ENCODE peak calls at places on chromosomes 5 and 9, in ten cellular contexts. One of them, this sample, is unnamed.

GRCh38 chr9:34611811-34612787 is at the start of gene RPP25L:
- DNase-seq in RPMI7951: peak
- DNase-seq in memory B cell: peak
- DNase-seq in stromal cell of bone marrow: peak
- DNase-seq in tibial artery: peak
- DNase-seq in ELF-1: peak
- DNase-seq in germinal center: peak
- DNase-seq in T-cell: peak
- DNase-seq in ovary: peak
- DNase-seq in right atrium auricular region: peak
- DNase-seq in this sample: peak

GRCh38 chr5:82820958-82821880 is 256.0 kb downstream of the TMEM167A start:
- DNase-seq in ovary: no peak
- DNase-seq in stromal cell of bone marrow: no peak
- DNase-seq in germinal center: peak
- DNase-seq in T-cell: no peak
- DNase-seq in memory B cell: no peak
- DNase-seq in RPMI7951: no peak
- DNase-seq in ELF-1: no peak
- DNase-seq in right atrium auricular region: no peak
- DNase-seq in tibial artery: no peak
- DNase-seq in this sample: no peak

GRCh38 chr5:169411016-169411788 is 110.3 kb upstream of the SLIT3 start:
- DNase-seq in ovary: no peak
- DNase-seq in RPMI7951: no peak
- DNase-seq in tibial artery: no peak
- DNase-seq in germinal center: no peak
- DNase-seq in right atrium auricular region: no peak
- DNase-seq in T-cell: no peak
- DNase-seq in ELF-1: no peak
- DNase-seq in memory B cell: no peak
- DNase-seq in stromal cell of bone marrow: no peak
- DNase-seq in this sample: no peak

GRCh38 chr9:138028596-138028995 is 151.0 kb downstream of the CACNA1B start:
- DNase-seq in stromal cell of bone marrow: no peak
- DNase-seq in right atrium auricular region: no peak
- DNase-seq in ovary: no peak
- DNase-seq in germinal center: no peak
- DNase-seq in tibial artery: no peak
- DNase-seq in RPMI7951: no peak
- DNase-seq in T-cell: no peak
- DNase-seq in ELF-1: no peak
- DNase-seq in memory B cell: no peak
- DNase-seq in this sample: no peak

GRCh38 chr9:6873862-6874261 is 116.1 kb downstream of the KDM4C start:
- DNase-seq in right atrium auricular region: no peak
- DNase-seq in ovary: no peak
- DNase-seq in RPMI7951: peak
- DNase-seq in germinal center: no peak
- DNase-seq in ELF-1: no peak
- DNase-seq in stromal cell of bone marrow: peak
- DNase-seq in T-cell: no peak
- DNase-seq in tibial artery: no peak
- DNase-seq in memory B cell: no peak
- DNase-seq in this sample: peak

GRCh38 chr5:147818290-147818689 is 13.2 kb downstream of the SPINK1 start:
- DNase-seq in memory B cell: no peak
- DNase-seq in germinal center: no peak
- DNase-seq in RPMI7951: no peak
- DNase-seq in stromal cell of bone marrow: no peak
- DNase-seq in ELF-1: no peak
- DNase-seq in ovary: no peak
- DNase-seq in right atrium auricular region: no peak
- DNase-seq in tibial artery: no peak
- DNase-seq in T-cell: no peak
- DNase-seq in this sample: no peak

GRCh38 chr5:83554133-83554532 is 82.6 kb downstream of the VCAN start:
- DNase-seq in germinal center: no peak
- DNase-seq in memory B cell: no peak
- DNase-seq in tibial artery: no peak
- DNase-seq in RPMI7951: no peak
- DNase-seq in ovary: no peak
- DNase-seq in ELF-1: no peak
- DNase-seq in right atrium auricular region: no peak
- DNase-seq in stromal cell of bone marrow: no peak
- DNase-seq in T-cell: no peak
- DNase-seq in this sample: no peak

GRCh38 chr5:35651002-35651756 is 33.5 kb downstream of the SPEF2 start:
- DNase-seq in germinal center: no peak
- DNase-seq in T-cell: peak
- DNase-seq in tibial artery: no peak
- DNase-seq in ELF-1: peak
- DNase-seq in memory B cell: no peak
- DNase-seq in stromal cell of bone marrow: peak
- DNase-seq in right atrium auricular region: no peak
- DNase-seq in ovary: no peak
- DNase-seq in RPMI7951: peak
- DNase-seq in this sample: peak

GRCh38 chr9:973295-973842 is 3.1 kb upstream of the DMRT3 start:
- DNase-seq in RPMI7951: no peak
- DNase-seq in tibial artery: no peak
- DNase-seq in T-cell: no peak
- DNase-seq in germinal center: no peak
- DNase-seq in right atrium auricular region: no peak
- DNase-seq in stromal cell of bone marrow: no peak
- DNase-seq in ovary: no peak
- DNase-seq in memory B cell: no peak
- DNase-seq in ELF-1: no peak
- DNase-seq in this sample: no peak

GRCh38 chr5:180790020-180790419 is 12.6 kb downstream of the MGAT1 start:
- DNase-seq in germinal center: no peak
- DNase-seq in stromal cell of bone marrow: no peak
- DNase-seq in memory B cell: no peak
- DNase-seq in tibial artery: no peak
- DNase-seq in RPMI7951: no peak
- DNase-seq in T-cell: no peak
- DNase-seq in ELF-1: peak
- DNase-seq in ovary: no peak
- DNase-seq in right atrium auricular region: no peak
- DNase-seq in this sample: no peak

GRCh38 chr5:116573279-116573616 is 1.4 kb downstream of the SEMA6A start:
- DNase-seq in ovary: peak
- DNase-seq in germinal center: peak
- DNase-seq in ELF-1: peak
- DNase-seq in tibial artery: peak
- DNase-seq in T-cell: no peak
- DNase-seq in RPMI7951: no peak
- DNase-seq in memory B cell: peak
- DNase-seq in right atrium auricular region: no peak
- DNase-seq in stromal cell of bone marrow: no peak
- DNase-seq in this sample: no peak

GRCh38 chr9:124759327-124759726 is 11.8 kb downstream of the NR6A1 start:
- DNase-seq in stromal cell of bone marrow: no peak
- DNase-seq in ELF-1: no peak
- DNase-seq in ovary: no peak
- DNase-seq in germinal center: no peak
- DNase-seq in T-cell: no peak
- DNase-seq in right atrium auricular region: no peak
- DNase-seq in RPMI7951: no peak
- DNase-seq in memory B cell: no peak
- DNase-seq in tibial artery: no peak
- DNase-seq in this sample: no peak

GRCh38 chr5:78162253-78162862 is 132.1 kb downstream of the AP3B1 start:
- DNase-seq in germinal center: peak
- DNase-seq in tibial artery: no peak
- DNase-seq in right atrium auricular region: no peak
- DNase-seq in stromal cell of bone marrow: no peak
- DNase-seq in ELF-1: no peak
- DNase-seq in ovary: no peak
- DNase-seq in T-cell: no peak
- DNase-seq in RPMI7951: peak
- DNase-seq in memory B cell: no peak
- DNase-seq in this sample: peak

GRCh38 chr5:103357636-103358035 is 99.1 kb downstream of the MACIR start:
- DNase-seq in memory B cell: no peak
- DNase-seq in right atrium auricular region: no peak
- DNase-seq in RPMI7951: no peak
- DNase-seq in ovary: no peak
- DNase-seq in tibial artery: no peak
- DNase-seq in germinal center: no peak
- DNase-seq in stromal cell of bone marrow: no peak
- DNase-seq in ELF-1: no peak
- DNase-seq in T-cell: no peak
- DNase-seq in this sample: no peak

This sample was measured in fibroblast of the aortic adventitia.